ENCODE peak calls at places on chromosomes 6 and 20, in five cellular contexts. J is neuronal stem cell, V is uterus, E is psoas muscle, T is brain microvascular endothelial cell. B is an unnamed sample.

GRCh38 chr6:854405-855073 is 161.6 kb upstream of the EXOC2 start:
- DNase-seq in E (no peak), J (no peak), V (no peak), T (peak), B (no peak)

GRCh38 chr6:1082040-1082935 is 229.6 kb upstream of the FOXQ1 start:
- DNase-seq in V (no peak), E (no peak), T (peak), J (no peak), B (no peak)

GRCh38 chr6:155154158-155154830 is 109.5 kb upstream of the CLDN20 start:
- DNase-seq in J (no peak), E (no peak), V (peak), T (peak), B (peak)

GRCh38 chr6:163955131-163955530 is 540.6 kb downstream of the QKI start:
- DNase-seq in J (no peak), V (no peak), E (no peak), T (peak), B (no peak)

GRCh38 chr6:47362857-47363461 is 53.3 kb upstream of the TNFRSF21 start:
- DNase-seq in V (no peak), T (no peak), E (no peak), J (no peak), B (no peak)

GRCh38 chr6:70371454-70372105 is 41.7 kb upstream of the FAM135A start:
- DNase-seq in J (no peak), T (no peak), V (no peak), E (no peak), B (peak)

GRCh38 chr6:332671-333070 is 40.4 kb downstream of the DUSP22 start:
- DNase-seq in J (no peak), V (no peak), E (peak), T (peak), B (peak)

GRCh38 chr6:159976844-159977241 is 8.0 kb downstream of the IGF2R start:
- DNase-seq in J (no peak), V (no peak), T (no peak), E (no peak), B (no peak)

GRCh38 chr6:112252571-112253504 is 1.5 kb downstream of the LAMA4 start:
- DNase-seq in E (no peak), T (no peak), J (no peak), V (no peak), B (peak)

GRCh38 chr6:126625019-126625418 is 285.1 kb downstream of the CENPW start:
- DNase-seq in E (no peak), V (no peak), T (peak), J (peak), B (peak)

DNA sequence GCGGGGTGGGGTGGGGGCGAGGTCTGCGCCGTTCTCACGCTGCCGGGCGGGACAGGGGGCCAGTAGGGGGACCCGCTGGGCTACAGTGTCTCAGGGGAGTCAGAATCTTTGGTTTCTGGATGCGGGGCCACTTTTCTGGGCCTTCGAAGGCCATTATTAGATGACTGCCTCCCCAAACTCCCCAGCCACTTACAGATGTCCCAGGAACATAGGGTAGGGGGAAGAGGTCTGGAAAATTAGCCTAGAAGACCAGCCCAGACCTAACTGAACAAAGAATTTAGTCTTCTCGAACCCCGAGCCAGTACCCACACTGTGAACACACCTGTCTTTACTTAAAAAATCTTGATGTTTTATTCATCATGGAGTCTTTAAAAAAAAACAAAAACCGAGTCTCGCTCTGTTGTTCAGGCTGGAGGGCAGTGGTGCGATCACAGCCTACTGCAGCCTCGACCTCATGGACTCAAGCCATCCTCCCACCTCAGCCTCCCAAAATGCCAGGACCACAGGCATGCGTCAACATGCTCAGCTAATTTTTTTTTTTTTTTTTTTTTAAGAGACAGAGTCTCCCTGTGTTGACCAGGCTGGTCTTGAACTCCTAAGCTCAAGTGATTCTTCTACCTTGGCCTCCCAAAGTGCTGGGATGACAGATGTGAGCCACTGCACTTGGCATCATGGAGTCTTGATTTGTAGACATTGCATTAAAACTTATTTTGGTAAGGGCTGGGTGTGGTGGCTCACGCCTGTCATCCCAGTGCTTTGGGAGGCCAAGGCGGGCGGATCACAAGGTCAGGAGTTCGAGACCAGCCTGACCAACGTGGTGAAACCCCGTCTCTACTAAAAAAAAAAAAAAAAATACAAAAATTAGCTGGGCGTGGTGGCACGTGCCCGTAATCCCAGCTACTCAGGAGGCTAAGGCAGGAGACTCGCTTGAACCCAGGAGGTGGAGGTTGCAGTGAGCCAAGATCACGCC is 3.3 kb upstream of the SLC29A1 start:
- DNase-seq in J (no peak), E (no peak), V (no peak), T (no peak), B (no peak)
- H3K4me3 ChIP-seq in J (peak), E (peak), V (peak), T (peak), B (no peak)

DNA sequence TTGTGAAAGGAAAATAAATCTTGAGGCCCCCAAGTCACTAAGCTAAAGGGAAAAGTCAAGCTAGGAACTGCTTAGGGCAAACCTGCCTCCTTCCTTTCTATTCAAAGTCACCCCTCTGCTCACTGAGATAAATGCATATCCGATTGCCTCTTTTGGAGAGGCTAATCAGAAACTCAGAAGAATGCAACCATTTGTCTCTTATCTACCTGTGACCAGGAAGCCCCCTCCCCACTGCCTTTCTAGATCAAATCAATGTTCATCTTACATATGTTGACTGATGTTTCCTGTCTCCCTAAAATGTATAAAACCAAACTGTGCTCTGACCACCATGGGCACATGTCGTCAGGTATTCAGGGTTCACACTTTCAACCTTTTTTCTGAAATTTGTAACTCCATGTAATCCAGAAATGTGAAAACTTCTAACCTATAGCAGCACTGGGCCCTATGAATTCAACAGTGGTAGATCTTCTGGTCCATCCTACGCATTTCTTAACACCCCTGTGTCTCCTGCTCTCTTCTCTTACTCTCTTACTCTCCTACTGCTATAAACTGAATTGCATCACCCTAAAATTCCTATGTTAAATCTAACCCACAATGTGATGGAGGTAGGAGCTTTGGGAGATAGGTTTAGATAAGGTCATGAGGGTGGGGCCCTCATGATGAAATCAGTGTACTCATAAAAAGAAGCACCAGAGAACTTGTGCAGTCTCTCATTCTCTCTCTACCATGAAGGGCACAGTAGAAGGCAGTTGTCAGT is 89.3 kb downstream of the EPB41L2 start:
- DNase-seq in E (no peak), J (no peak), V (no peak), T (no peak), B (no peak)
- H3K4me3 ChIP-seq in E (no peak), J (no peak), V (no peak), T (no peak), B (no peak)

DNA sequence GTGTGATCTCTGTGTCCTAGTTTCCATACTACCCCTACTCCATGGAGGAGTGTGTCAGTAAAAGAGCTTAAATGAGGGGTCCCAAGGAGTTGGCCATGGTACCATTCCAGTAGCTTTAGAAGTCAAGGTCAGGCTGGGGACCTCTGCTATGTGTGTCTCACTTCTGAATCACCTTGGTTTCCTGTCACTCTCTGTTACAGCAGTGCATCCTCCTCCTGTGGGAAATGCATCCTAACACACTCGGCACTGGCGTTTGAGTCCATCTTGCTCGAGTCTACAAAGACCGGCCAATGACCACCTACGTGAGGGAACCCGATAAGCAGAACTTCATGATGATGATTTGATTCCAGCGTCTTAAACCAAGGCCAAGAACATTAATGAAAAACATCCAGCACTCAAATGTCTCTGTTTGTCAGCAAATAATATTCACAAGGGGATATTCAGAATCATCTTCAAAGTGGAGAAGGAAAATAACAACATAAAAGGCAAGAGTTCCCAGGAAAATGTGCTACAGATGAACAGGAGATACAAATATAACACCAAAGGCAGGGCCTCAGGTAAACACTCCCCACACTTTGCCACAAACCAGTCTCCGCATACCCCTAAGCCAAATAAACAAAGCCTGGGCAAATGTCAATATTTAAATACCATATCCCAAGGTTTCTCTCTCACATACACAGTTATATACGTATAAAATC is 32.4 kb downstream of the TRAM2 start:
- DNase-seq in E (no peak), V (no peak), J (no peak), T (no peak), B (no peak)
- H3K4me3 ChIP-seq in E (no peak), V (no peak), J (no peak), T (no peak), B (no peak)

DNA sequence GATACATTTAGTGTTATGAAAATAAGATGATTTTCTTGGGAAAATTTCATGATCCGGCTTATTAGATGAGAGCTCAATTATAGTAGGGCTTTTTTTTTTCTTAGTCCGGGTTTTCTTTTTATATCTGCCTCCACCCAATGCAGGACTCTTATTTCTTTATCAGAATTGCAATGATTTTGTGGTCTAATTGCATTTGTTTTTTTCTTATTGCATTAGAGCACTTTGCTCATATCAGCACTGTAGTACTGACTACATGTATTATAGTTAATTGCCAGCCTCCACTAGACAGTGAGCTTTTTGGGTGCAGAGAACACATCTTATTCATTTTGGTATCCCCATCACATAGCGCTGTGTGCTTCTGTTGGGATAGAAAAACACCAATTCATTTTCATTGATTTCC is 50.0 kb downstream of the FBXO5 start:
- DNase-seq in T (no peak), E (no peak), V (no peak), J (no peak), B (no peak)
- H3K4me3 ChIP-seq in T (no peak), E (no peak), V (no peak), J (no peak), B (no peak)

GRCh38 chr6:49549691-49550412 is 616 bp upstream of the C6orf141 start:
- DNase-seq in J (peak), V (no peak), E (no peak), T (no peak), B (no peak)
- H3K4me3 ChIP-seq in J (no peak), V (peak), E (peak), T (peak), B (peak)

GRCh38 chr6:144265061-144265357 is 20.1 kb upstream of the UTRN start:
- DNase-seq in V (no peak), E (no peak), T (peak), J (no peak), B (peak)

GRCh38 chr6:144263786-144264185 is 21.3 kb upstream of the UTRN start:
- DNase-seq in V (no peak), E (no peak), J (no peak), T (peak), B (no peak)

GRCh38 chr6:144264270-144265060 is 20.7 kb upstream of the UTRN start:
- DNase-seq in V (peak), E (no peak), J (no peak), T (peak), B (peak)

GRCh38 chr6:144265390-144265789 is 19.7 kb upstream of the UTRN start:
- DNase-seq in V (no peak), J (peak), T (peak), E (no peak), B (peak)

GRCh38 chr6:144266091-144266649 is 19.0 kb upstream of the UTRN start:
- DNase-seq in T (peak), V (peak), J (peak), E (peak), B (peak)
- H3K4me3 ChIP-seq in T (no peak), V (no peak), J (peak), E (peak), B (no peak)

GRCh38 chr20:61450549-61450948 is 198.5 kb downstream of the CDH4 start:
- DNase-seq in J (no peak), T (no peak), E (no peak), V (no peak), B (no peak)
- H3K4me3 ChIP-seq in J (no peak), T (no peak), E (no peak), V (no peak), B (no peak)

GRCh38 chr20:31842471-31843157 is 2.8 kb downstream of the FOXS1 start:
- DNase-seq in J (no peak), T (peak), V (peak), E (peak), B (peak)
- H3K4me3 ChIP-seq in J (peak), T (peak), V (no peak), E (peak), B (peak)

B was measured in cardiac fibroblast.